ENCODE peak calls at places on chromosomes 16 and 17, in five cellular contexts. T is hippocampal formation, X is cardiac fibroblast, U is hepatocyte, S is amygdala. L is an unnamed sample.

GRCh38 chr16:96935-97381 is 18.9 kb downstream of the MPG start:
- DNase-seq in U (peak), T (peak), S (peak), X (peak), L (peak)

GRCh38 chr17:67212716-67213417 is 32.1 kb downstream of the HELZ start:
- DNase-seq in T (no peak), X (peak), U (no peak), S (no peak), L (no peak)

GRCh38 chr16:3776316-3776715 is 59.0 kb upstream of the TRAP1 start:
- DNase-seq in U (no peak), T (no peak), X (no peak), S (no peak), L (no peak)

GRCh38 chr17:75998327-75998795 is 2.3 kb upstream of the CDK3 start:
- DNase-seq in T (no peak), S (no peak), X (no peak), U (no peak), L (no peak)

GRCh38 chr17:39174907-39175694 is 9.1 kb upstream of the ARL5C start:
- DNase-seq in T (peak), X (peak), S (no peak), U (peak), L (peak)

GRCh38 chr16:54627616-54628015 is 303.0 kb upstream of the IRX5 start:
- DNase-seq in S (no peak), X (peak), T (no peak), U (no peak), L (no peak)

GRCh38 chr16:46688101-46688656 is 799 bp downstream of the VPS35 start:
- DNase-seq in U (no peak), S (no peak), X (peak), T (peak), L (no peak)

GRCh38 chr17:78661092-78661770 is 84.0 kb upstream of the DNAH17 start:
- DNase-seq in T (no peak), U (peak), S (no peak), X (no peak), L (peak)

GRCh38 chr17:45394913-45395568 is 37.6 kb downstream of the ARHGAP27 start:
- DNase-seq in T (peak), S (peak), U (peak), X (peak), L (peak)

GRCh38 chr17:75535119-75535537 is 9.6 kb downstream of the LLGL2 start:
- DNase-seq in S (no peak), X (no peak), U (peak), T (no peak), L (no peak)

GRCh38 chr17:80961516-80961915 is 30.1 kb upstream of the CHMP6 start:
- DNase-seq in X (no peak), S (no peak), T (no peak), U (no peak), L (peak)

GRCh38 chr17:33531311-33531710 is 238.2 kb upstream of the ASIC2 start:
- DNase-seq in U (no peak), T (no peak), X (no peak), S (no peak), L (no peak)

GRCh38 chr16:15976929-15977637 is 27.7 kb downstream of the ABCC1 start:
- DNase-seq in X (peak), S (no peak), T (no peak), U (no peak), L (no peak)

GRCh38 chr16:13742929-13743328 is 177.0 kb upstream of the ERCC4 start:
- DNase-seq in X (no peak), S (no peak), T (no peak), U (no peak), L (no peak)

GRCh38 chr17:63929860-63930766 is 2.0 kb downstream of the CD79B start:
- DNase-seq in S (no peak), T (no peak), X (no peak), U (no peak), L (no peak)

GRCh38 chr17:8494506-8495111 is 58.9 kb downstream of the NDEL1 start:
- DNase-seq in S (no peak), U (no peak), T (no peak), X (no peak), L (no peak)

GRCh38 chr16:28321700-28322411 is 29.5 kb downstream of the SBK1 start:
- DNase-seq in S (no peak), U (peak), T (no peak), X (peak), L (peak)

GRCh38 chr16:51248217-51248616 is 97.1 kb upstream of the SALL1 start:
- DNase-seq in X (no peak), S (no peak), U (no peak), T (no peak), L (no peak)

GRCh38 chr17:14334261-14334860 is 33.5 kb downstream of the HS3ST3B1 start:
- DNase-seq in T (no peak), X (peak), S (no peak), U (no peak), L (no peak)

GRCh38 chr16:1655909-1656807 is 21.9 kb upstream of the JPT2 start:
- DNase-seq in S (no peak), X (no peak), U (no peak), T (no peak), L (no peak)